ENCODE peak calls at places on chromosomes 11 and 22, in six cellular contexts. H is DND-41; O is lower lobe of right lung; K is sigmoid colon; W is CD8-positive, alpha-beta T cell; N is suprapubic skin. S is an unnamed sample.

GRCh38 chr11:2480874-2481220 is 36.0 kb downstream of the KCNQ1 start:
- DNase-seq in H (no peak), O (peak; percentile 72), K (no peak), W (no peak), N (no peak), S (no peak)

GRCh38 chr11:111382451-111382850 is 3.4 kb upstream of the POU2AF1 start:
- DNase-seq in H (no peak), O (no peak), K (no peak), W (no peak), N (no peak), S (no peak)

GRCh38 chr11:116073854-116074837 is 569.9 kb upstream of the CADM1 start:
- DNase-seq in H (no peak), O (no peak), K (no peak), W (no peak), N (no peak), S (no peak)

GRCh38 chr11:117535201-117535869 is 207.7 kb downstream of the CEP164 start:
- DNase-seq in H (no peak), O (peak; percentile 56), K (peak; percentile 78), W (no peak), N (no peak), S (peak; percentile 57)

GRCh38 chr11:17760102-17761029 is 25.8 kb downstream of the KCNC1 start:
- DNase-seq in H (peak; percentile 36), O (no peak), K (no peak), W (no peak), N (no peak), S (peak; percentile 68)

GRCh38 chr22:27987557-27987956 is 68.5 kb upstream of the PITPNB start:
- DNase-seq in H (peak; percentile 86), O (no peak), K (peak; percentile 42), W (no peak), N (no peak), S (no peak)

GRCh38 chr11:133303262-133303661 is 229.0 kb downstream of the OPCML start:
- DNase-seq in H (no peak), O (no peak), K (no peak), W (no peak), N (no peak), S (no peak)

GRCh38 chr11:66866420-66867010 is 9.7 kb downstream of the LRFN4 start:
- DNase-seq in H (no peak), O (no peak), K (no peak), W (no peak), N (no peak), S (no peak)

GRCh38 chr22:43319661-43320486 is 23.3 kb downstream of the SCUBE1 start:
- DNase-seq in H (no peak), O (no peak), K (no peak), W (no peak), N (no peak), S (no peak)

GRCh38 chr11:119952441-119952840 is 185.5 kb downstream of the TRIM29 start:
- DNase-seq in H (no peak), O (no peak), K (no peak), W (no peak), N (no peak), S (no peak)

GRCh38 chr11:110123003-110123402 is 29.8 kb downstream of the ZC3H12C start:
- DNase-seq in H (no peak), O (no peak), K (no peak), W (no peak), N (no peak), S (no peak)

GRCh38 chr11:102553835-102554282 is 23.3 kb upstream of the MMP7 start:
- DNase-seq in H (no peak), O (no peak), K (no peak), W (no peak), N (no peak), S (no peak)

GRCh38 chr11:74826901-74827300 is 78.3 kb downstream of the RNF169 start:
- DNase-seq in H (peak; percentile 28), O (no peak), K (no peak), W (no peak), N (no peak), S (no peak)

GRCh38 chr11:4658629-4659453 is 15.1 kb downstream of the OR51E1 start:
- DNase-seq in H (no peak), O (no peak), K (no peak), W (no peak), N (no peak), S (no peak)

GRCh38 chr11:112785717-112786116 is 175.5 kb upstream of the NCAM1 start:
- DNase-seq in H (no peak), O (no peak), K (no peak), W (no peak), N (no peak), S (no peak)

GRCh38 chr11:4551346-4551979 is 6.5 kb downstream of the OR52M1 start:
- DNase-seq in H (no peak), O (no peak), K (no peak), W (no peak), N (no peak), S (no peak)

DNA sequence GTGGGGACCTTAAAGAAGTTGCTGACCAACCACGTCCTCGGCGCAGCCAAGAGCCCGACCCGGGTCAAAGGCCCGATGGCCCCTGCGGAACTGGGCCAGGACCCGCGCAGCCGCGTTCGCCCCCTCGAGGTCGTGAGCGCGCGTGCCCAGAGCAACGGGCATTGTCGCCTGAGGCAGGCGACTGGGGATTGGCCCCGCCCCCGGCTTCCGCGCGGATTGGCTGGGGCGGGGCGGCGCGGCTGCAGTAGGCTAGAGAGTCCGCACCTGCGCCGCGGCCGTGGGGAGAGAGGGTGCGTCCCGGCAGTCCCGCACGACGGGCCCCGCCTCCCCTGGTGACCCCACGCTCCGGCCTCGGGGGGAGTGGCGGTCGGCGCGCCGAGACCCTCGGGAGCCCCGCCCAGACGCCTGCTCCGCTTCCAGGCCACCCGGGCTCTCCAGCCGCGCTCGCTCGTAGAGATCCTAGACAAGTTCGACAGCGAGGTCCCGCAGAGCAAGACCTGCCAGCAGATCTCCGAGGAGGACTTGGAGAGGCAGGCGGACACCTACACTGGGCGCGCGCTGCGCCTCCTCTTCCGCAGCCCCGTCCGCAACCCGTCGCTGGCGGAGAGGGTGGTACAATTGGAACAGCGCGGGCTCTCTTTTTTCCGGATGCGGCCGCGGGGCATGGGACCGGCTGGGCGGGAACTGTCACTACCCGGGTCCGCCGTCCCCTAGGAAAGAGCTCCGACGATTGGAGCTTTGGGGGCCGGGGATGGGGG is 8.3 kb upstream of the PPIL2 start:
- DNase-seq in H (peak; percentile 88), O (peak; percentile 91), K (no peak), W (peak; percentile 75), N (no peak), S (peak; percentile 75)
- TF ChIP-seq CTCF in H (peak; percentile 58), O (peak; percentile 36), K (no peak), W (peak; percentile 44), N (no peak), S (no peak)

GRCh38 chr11:61475433-61475832 is 33.1 kb upstream of the LRRC10B start:
- DNase-seq in H (no peak), O (no peak), K (no peak), W (no peak), N (no peak), S (no peak)

GRCh38 chr11:61472282-61472681 is 36.3 kb upstream of the LRRC10B start:
- DNase-seq in H (no peak), O (peak; percentile 78), K (peak; percentile 85), W (no peak), N (peak; percentile 80), S (no peak)

GRCh38 chr11:61472868-61473267 is 35.7 kb upstream of the LRRC10B start:
- DNase-seq in H (no peak), O (no peak), K (peak; percentile 88), W (no peak), N (no peak), S (no peak)

GRCh38 chr11:61474234-61474633 is 34.3 kb upstream of the LRRC10B start:
- DNase-seq in H (no peak), O (no peak), K (no peak), W (no peak), N (no peak), S (no peak)

DNA sequence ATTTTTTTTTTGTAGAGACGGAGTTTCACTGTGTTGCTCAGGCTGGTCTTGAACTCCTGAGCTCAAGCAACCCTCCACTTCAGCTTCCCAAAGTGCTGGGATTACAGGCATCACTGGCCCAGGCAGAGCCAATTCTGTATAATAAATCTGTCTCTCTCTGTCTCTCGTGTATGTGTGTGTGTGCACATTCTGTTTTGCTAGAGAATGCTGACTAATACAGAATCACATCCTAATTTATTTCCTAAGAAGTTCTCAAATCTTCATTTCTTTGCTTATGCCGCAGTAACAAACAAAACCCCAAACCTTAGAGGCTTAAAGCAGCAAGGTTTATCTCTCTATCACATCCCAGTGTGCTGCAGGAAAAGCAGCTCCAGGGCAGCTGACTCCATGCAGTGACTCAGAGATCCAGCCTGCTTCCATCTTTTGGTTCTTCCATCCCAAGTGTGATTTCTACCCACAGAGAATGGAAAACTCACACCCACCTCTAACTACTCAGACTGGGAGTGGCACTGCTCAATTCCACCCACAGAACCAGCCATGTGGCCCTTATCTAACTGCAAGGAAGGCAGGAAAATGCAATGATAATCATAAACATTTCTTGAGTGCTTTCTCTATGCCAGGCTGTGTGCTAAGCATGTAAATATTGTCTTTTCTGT is 35.1 kb upstream of the LRRC10B start:
- DNase-seq in H (no peak), O (no peak), K (no peak), W (no peak), N (no peak), S (no peak)
- H3K27ac ChIP-seq in H (no peak overlapping the region), O (no peak overlapping the region), K (peak overlapping the region; percentile 74), W (no peak overlapping the region), N (peak overlapping the region; percentile 11), S (no peak overlapping the region)

GRCh38 chr22:41625577-41625976 is 4.5 kb downstream of the XRCC6 start:
- DNase-seq in H (no peak), O (no peak), K (no peak), W (no peak), N (no peak), S (no peak)

GRCh38 chr22:41621911-41622179 is 750 bp downstream of the XRCC6 start:
- DNase-seq in H (no peak), O (no peak), K (no peak), W (no peak), N (no peak), S (no peak)

GRCh38 chr22:41621099-41621910 is at the start of gene XRCC6:
- DNase-seq in H (peak; percentile 100), O (peak; percentile 100), K (peak; percentile 100), W (peak; percentile 99), N (peak; percentile 100), S (peak; percentile 100)

GRCh38 chr22:41620646-41621098 is at the start of gene DESI1:
- DNase-seq in H (no peak), O (no peak), K (no peak), W (no peak), N (no peak), S (no peak)

DNA sequence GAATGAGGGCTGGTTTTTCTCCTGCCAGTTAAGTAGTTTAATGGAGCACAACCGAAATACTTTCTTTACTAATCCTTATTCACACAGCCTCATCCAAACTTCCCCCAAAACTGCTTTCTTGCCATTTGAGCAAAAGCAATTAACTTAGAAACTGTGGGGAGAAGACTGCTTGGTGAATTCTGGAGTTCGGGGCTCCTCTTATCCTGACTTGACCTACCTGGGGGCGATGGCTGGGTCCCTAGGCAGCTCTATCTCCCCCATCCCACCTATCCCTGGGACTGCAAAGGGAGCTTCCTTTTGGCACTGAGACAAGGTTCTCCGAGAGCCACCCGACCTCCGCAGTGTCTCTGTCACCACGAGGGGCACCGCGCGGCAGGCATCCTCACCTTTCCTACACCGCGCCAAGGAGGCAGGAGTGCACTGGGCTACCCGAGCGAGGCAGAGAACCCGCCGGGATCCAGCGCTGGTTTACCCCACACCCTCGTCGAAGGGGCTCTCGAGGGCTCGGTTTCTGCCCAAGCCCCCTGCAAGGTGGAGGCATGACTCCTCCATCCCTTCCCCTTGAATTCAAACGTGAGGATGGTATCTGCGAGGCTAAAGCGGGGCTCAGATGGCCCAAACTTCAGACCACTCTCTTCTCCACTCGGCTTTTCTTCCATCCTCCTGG is 731 bp downstream of the DESI1 start:
- DNase-seq in H (peak; percentile 50), O (peak; percentile 67), K (peak; percentile 78), W (peak; percentile 61), N (peak; percentile 80), S (peak; percentile 51)
- TF ChIP-seq CTCF in H (peak; percentile 38), O (no peak), K (no peak), W (no peak), N (no peak), S (no peak)

GRCh38 chr11:47430524-47430923 is 4.3 kb upstream of the PSMC3 start:
- DNase-seq in H (no peak), O (no peak), K (no peak), W (no peak), N (no peak), S (no peak)
- H3K27ac ChIP-seq in H (no peak overlapping the region), O (no peak overlapping the region), K (no peak overlapping the region), W (no peak overlapping the region), N (no peak overlapping the region), S (no peak overlapping the region)

S was measured in pancreas.